ENCODE peak calls at places on chromosomes 7 and 10, in four cellular contexts. C, A, V and Z are unnamed samples.
A peak's percentile ranks its signal among the peaks of the same experiment; 100 is the strongest.

GRCh38 chr10:99431190-99431549 is 746 bp upstream of the GOT1 start:
- DNase-seq in A (peak; percentile 46), V (peak; percentile 83), C (peak; percentile 65), Z (no peak)

GRCh38 chr10:99945286-99945685 is 64.5 kb downstream of the DNMBP start:
- DNase-seq in C (peak; percentile 44), V (no peak), A (peak; percentile 3), Z (no peak)

GRCh38 chr7:130912910-130913720 is 179.1 kb upstream of the KLF14 start:
- DNase-seq in V (no peak), C (peak; percentile 67), A (no peak), Z (no peak)

GRCh38 chr10:16964571-16965241 is 147.5 kb upstream of the RSU1 start:
- DNase-seq in A (no peak), C (no peak), V (no peak), Z (no peak)

GRCh38 chr10:97542169-97543024 is 30.2 kb upstream of the ANKRD2 start:
- DNase-seq in C (peak; percentile 80), V (peak; percentile 54), A (no peak), Z (no peak)

GRCh38 chr7:7254319-7254718 is 72.0 kb downstream of the C1GALT1 start:
- DNase-seq in C (no peak), V (no peak), A (no peak), Z (no peak)

GRCh38 chr10:131896403-131896802 is 4.4 kb upstream of the PPP2R2D start:
- DNase-seq in C (no peak), V (no peak), A (no peak), Z (no peak)

GRCh38 chr7:42224391-42225003 is 12.5 kb downstream of the GLI3 start:
- DNase-seq in A (no peak), V (no peak), C (no peak), Z (no peak)

GRCh38 chr7:11319491-11320274 is 346.0 kb downstream of the PHF14 start:
- DNase-seq in C (no peak), A (no peak), V (no peak), Z (no peak)

GRCh38 chr7:46912692-46913091 is 669.2 kb downstream of the TNS3 start:
- DNase-seq in A (no peak), V (no peak), C (no peak), Z (no peak)

GRCh38 chr7:46908770-46909169 is 673.1 kb downstream of the TNS3 start:
- DNase-seq in V (no peak), C (no peak), A (no peak), Z (no peak)

DNA sequence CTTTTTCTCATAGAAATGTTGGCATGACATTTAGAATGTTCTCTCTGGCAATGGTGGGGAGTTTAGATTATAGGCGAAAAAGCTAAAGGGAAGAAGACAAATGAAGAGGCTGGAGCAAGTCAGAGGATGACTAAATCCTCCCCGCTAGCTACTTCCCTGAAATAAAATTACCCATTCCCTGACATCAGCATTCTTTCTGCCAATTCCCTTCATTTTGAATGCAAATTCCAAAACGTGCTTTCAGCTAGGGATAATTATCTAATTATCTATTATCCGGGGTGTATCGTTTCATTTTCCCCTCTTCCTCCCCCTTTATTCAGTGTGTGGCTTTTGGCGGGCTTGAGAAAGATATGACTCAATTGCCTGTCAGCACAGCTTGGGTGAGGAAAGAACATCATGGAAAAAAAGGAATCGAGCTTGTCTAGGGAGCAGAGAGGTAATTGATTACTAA is 672.3 kb downstream of the TNS3 start:
- DNase-seq in C (no peak), A (no peak), V (no peak), Z (no peak)
- H3K27ac ChIP-seq in C (no peak overlapping the region), A (no peak overlapping the region), V (no peak overlapping the region), Z (no peak overlapping the region)

DNA sequence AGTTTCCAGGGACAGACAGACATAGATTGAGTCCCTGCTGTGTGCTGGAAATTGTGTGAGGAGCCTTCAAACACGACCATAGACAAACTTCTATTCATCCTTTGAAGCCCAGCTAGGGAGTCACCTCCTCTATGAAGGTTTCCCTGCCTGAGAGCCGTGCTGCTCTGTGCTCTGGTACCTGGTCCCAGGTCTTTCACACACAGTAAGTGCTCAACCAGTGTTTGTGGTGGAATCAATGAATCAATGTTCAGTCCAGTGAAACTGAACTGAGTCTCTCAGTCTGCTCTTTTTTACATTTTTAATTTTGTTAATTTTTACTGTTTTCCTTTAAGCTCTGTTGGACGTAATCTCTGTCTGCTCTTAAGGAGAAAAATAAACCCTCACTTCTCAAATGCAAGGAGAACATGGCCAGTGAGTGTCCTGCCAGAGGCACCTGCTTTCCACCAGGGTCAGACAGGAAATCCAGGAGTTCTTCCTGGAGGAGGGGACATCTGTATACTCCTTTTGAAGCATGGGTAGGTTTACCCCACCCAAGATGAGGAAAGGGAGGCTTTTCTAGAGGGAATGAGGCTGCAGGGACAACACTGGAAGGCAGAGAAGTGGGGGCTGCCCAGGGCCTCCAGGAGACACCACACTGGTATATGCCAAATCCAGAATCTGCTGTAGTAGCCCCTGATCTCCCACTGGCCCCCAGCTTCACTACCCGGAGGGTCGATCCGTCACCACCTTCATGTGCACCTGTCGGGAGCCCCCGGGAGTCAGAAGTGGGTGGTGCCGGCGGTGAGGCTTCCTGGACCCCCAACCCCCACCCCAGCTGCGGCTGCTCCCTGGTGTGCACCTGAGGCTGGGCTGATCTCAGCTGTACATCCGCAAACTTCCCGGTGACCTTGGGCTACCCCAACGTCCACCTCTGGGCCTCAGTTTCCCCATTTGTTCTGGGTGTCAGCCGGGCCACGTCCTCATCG is 56.2 kb downstream of the MICALL2 start:
- DNase-seq in V (no peak), C (no peak), A (no peak), Z (no peak)
- H3K27me3 ChIP-seq in V (peaks cover 27% of the 10 kb centered on the region), C (no peaks in the 10 kb centered on the region), A (peaks cover 68% of the 10 kb centered on the region), Z (peaks cover 10% of the 10 kb centered on the region)

DNA sequence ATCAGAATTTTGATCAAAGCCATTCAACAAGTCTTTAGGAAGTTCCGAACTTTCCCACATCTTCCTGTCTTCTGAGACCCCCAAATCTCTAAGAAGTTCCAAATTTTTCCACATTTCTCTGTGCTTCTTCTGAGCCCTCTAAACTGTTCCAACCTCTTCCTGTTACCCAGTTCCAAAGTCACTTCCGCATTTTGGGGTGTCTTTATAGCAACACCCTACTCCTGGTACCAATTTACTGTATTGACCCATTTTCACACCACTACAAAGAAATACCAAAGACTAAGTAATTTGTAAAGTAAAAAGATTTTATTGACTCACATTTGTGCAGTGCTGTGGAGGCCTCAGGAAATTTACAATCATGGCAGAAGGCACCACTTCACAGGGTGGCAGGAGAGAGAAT is 385.8 kb upstream of the GHITM start:
- DNase-seq in C (no peak), V (no peak), A (no peak), Z (no peak)
- H3K9me3 ChIP-seq in C (peaks cover 2% of the 10 kb centered on the region), V (no peaks in the 10 kb centered on the region), A (no peaks in the 10 kb centered on the region), Z (peaks cover 2% of the 10 kb centered on the region)

GRCh38 chr7:158863611-158864506 is 7.5 kb downstream of the DYNC2I1 start:
- DNase-seq in A (peak; percentile 58), V (peak; percentile 77), C (peak; percentile 76), Z (no peak)
- H3K27ac ChIP-seq in A (peak overlapping the region; percentile 86), V (peak overlapping the region; percentile 66), C (peak overlapping the region; percentile 1), Z (no peak overlapping the region)